ENCODE peak calls at places on chromosome 1, in four cellular contexts. D is activated CD8-positive, alpha-beta T cell treated with anti-CD3 and anti-CD28 coated beads for 36 hours; A is fibroblast of lung; H is foreskin fibroblast. M is an unnamed sample.

GRCh38 chr1:22398656-22399420 is 52.8 kb upstream of the ZBTB40 start:
- DNase-seq in A (peak), D (no peak), H (no peak), M (no peak)

GRCh38 chr1:22925111-22925510 is 47.6 kb downstream of the LACTBL1 start:
- DNase-seq in D (no peak), H (peak), A (no peak), M (no peak)

GRCh38 chr1:26602378-26602959 is 72.9 kb downstream of the RPS6KA1 start:
- DNase-seq in A (peak), D (peak), H (peak), M (peak)

GRCh38 chr1:70436617-70437236 is 25.7 kb downstream of the CTH start:
- DNase-seq in D (no peak), A (no peak), H (peak), M (no peak)

GRCh38 chr1:229597877-229598276 is 28.0 kb downstream of the TAF5L start:
- DNase-seq in D (no peak), H (peak), A (peak), M (no peak)

GRCh38 chr1:93878889-93879586 is at the start of gene DNTTIP2:
- DNase-seq in D (peak), H (peak), A (peak), M (peak)

GRCh38 chr1:184973308-184974085 is 811 bp downstream of the NIBAN1 start:
- DNase-seq in H (peak), A (peak), D (peak), M (peak)

GRCh38 chr1:156704930-156705320 is 458 bp downstream of the CRABP2 start:
- DNase-seq in A (peak), D (peak), H (peak), M (no peak)

GRCh38 chr1:32208891-32209309 is at the start of gene DCDC2B:
- DNase-seq in H (peak), A (peak), D (no peak), M (no peak)

GRCh38 chr1:48673725-48674124 is 103.0 kb downstream of the BEND5 start:
- DNase-seq in A (no peak), D (peak), H (no peak), M (no peak)

GRCh38 chr1:41822865-41823264 is 95.9 kb downstream of the HIVEP3 start:
- DNase-seq in D (no peak), H (no peak), A (no peak), M (no peak)

GRCh38 chr1:65393345-65393744 is 27.1 kb upstream of the LEPR start:
- DNase-seq in H (peak), D (peak), A (peak), M (peak)

GRCh38 chr1:152244576-152244975 is 20.6 kb upstream of the HRNR start:
- DNase-seq in D (no peak), H (peak), A (peak), M (no peak)

GRCh38 chr1:15056515-15057285 is 96.8 kb upstream of the TMEM51 start:
- DNase-seq in A (peak), H (peak), D (no peak), M (no peak)

GRCh38 chr1:162632743-162633326 is 571 bp downstream of the DDR2 start:
- DNase-seq in A (peak), H (peak), D (no peak), M (no peak)

GRCh38 chr1:202237052-202237451 is 43.5 kb downstream of the LGR6 start:
- DNase-seq in D (peak), A (no peak), H (peak), M (peak)

GRCh38 chr1:177170756-177171535 is at the start of gene BRINP2:
- DNase-seq in D (no peak), H (peak), A (peak), M (no peak)

GRCh38 chr1:41428736-41429640 is 55.5 kb downstream of the EDN2 start:
- DNase-seq in A (no peak), H (no peak), D (no peak), M (no peak)

GRCh38 chr1:178273707-178274410 is 180.0 kb downstream of the RASAL2 start:
- DNase-seq in D (no peak), A (peak), H (peak), M (peak)

GRCh38 chr1:233461847-233462246 is 134.3 kb downstream of the MAP3K21 start:
- DNase-seq in A (no peak), D (no peak), H (no peak), M (no peak)

DNA sequence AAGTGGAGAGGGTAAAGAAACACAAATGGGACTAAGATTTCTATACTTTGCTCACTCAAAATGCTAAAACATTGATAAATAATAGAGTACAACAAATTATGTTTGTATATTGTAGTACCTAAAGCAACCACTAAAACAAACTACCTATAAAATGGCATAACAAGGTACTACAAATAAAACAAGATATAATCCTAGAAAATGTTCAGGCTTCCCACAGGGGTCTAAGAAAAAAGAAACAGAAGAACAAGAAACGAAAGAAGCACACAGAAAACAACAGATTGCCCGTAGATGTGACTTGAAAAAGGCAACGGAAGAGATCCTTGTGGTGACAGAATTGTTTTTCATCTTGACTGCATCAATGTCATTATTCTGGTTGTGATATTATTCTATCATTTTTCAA is 63.3 kb upstream of the ADGRL4 start:
- DNase-seq in A (no peak), D (no peak), H (no peak), M (no peak)
- TF ChIP-seq CTCF in A (no peak), D (peak), H (no peak), M (no peak)

DNA sequence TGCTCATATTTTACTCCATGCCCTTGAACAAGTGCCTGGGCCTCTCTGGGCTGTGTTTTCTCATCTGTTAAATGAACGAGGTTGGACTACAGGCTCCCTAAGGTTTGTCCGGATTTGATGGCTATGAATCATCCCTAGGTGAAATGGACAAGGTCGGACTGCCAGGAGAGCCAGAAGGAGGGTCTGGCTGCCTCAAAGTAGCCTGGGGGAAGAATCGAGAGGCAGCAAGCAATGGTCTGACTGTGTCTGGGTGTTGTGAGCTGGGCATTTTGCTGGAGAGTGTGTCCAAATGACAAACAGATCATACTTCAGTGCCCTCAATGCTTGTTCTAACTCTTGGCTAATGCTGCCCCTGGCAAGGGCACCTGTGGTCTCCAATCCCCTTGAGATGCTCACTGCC is 730.9 kb downstream of the PTPRU start:
- DNase-seq in H (no peak), D (no peak), A (no peak), M (no peak)
- TF ChIP-seq CTCF in H (no peak), D (no peak), A (no peak), M (no peak)

GRCh38 chr1:5311634-5312298 is 657.4 kb downstream of the AJAP1 start:
- DNase-seq in H (no peak), A (no peak), D (no peak), M (no peak)
- TF ChIP-seq CTCF in H (no peak), A (no peak), D (no peak), M (no peak)

GRCh38 chr1:9689011-9689706 is 37.6 kb downstream of the PIK3CD start:
- DNase-seq in A (peak), D (peak), H (peak), M (peak)

GRCh38 chr1:9688599-9688998 is 37.1 kb downstream of the PIK3CD start:
- DNase-seq in H (no peak), A (no peak), D (no peak), M (no peak)

GRCh38 chr1:9687876-9688582 is 36.5 kb downstream of the PIK3CD start:
- DNase-seq in D (no peak), A (peak), H (peak), M (no peak)

GRCh38 chr1:9685833-9686232 is 34.3 kb downstream of the PIK3CD start:
- DNase-seq in A (no peak), H (peak), D (no peak), M (no peak)

DNA sequence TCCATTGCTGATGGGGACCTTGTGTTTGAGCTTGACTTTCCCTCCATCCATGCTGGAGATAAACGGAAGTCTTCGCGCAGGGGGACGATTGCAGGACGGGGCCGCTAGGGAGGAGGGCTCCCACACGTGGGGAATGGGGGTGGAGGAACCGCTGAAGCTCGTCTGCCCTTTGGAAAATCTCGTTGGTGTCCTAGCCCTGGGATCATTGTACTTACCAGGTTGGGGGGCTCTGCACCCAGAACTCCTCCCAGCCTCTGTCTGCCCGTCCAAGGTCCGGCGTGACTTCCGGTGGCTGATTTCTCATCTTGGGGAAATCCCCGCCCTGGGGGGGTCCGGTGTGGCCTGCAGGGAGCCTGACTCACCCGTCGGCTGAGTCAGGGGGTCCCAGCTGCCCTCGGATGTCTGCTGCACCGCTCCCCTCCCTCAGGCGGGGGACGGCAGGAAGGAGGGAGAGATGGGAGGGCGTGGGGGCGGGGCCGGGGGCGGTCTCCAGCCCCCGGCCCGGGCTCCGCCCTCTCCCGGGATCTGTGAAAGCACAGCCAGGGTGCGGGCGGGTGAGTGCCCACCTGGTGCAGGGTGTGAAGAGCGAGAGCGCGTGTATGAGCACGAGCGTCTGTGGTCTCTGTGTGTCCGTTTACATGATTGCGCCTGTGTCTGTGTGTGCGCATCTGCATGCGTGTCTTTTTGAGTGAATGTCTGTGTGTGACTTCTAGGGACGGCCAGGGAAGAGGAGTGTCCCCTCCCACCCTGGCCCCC is 35.8 kb downstream of the PIK3CD start:
- DNase-seq in D (peak), A (peak), H (peak), M (peak)
- TF ChIP-seq CTCF in D (peak), A (peak), H (no peak), M (peak)